ENCODE peak calls at places on chromosomes 16 and 17, in five cellular contexts. U is effector CD8-positive, alpha-beta T cell; P is caudate nucleus; S is AG20443; W is T-cell. A is an unnamed sample.

GRCh38 chr16:19967561-19967960 is 82.9 kb upstream of the GPRC5B start:
- DNase-seq in U (no peak), P (no peak), S (no peak), W (no peak), A (no peak)

GRCh38 chr16:12453832-12454231 is 349.9 kb downstream of the CPPED1 start:
- DNase-seq in U (no peak), P (no peak), S (no peak), W (no peak), A (no peak)

GRCh38 chr16:87658564-87659225 is 56.4 kb downstream of the JPH3 start:
- DNase-seq in U (no peak), P (no peak), S (no peak), W (no peak), A (no peak)

GRCh38 chr16:46746821-46747776 is 1.0 kb downstream of the MYLK3 start:
- DNase-seq in U (no peak), P (no peak), S (peak; percentile 17), W (no peak), A (no peak)

GRCh38 chr16:68790130-68790761 is 53.1 kb upstream of the TANGO6 start:
- DNase-seq in U (no peak), P (no peak), S (peak; percentile 86), W (no peak), A (peak; percentile 20)

GRCh38 chr17:7834554-7834890 is 505 bp downstream of the KDM6B start:
- DNase-seq in U (peak; percentile 78), P (no peak), S (no peak), W (peak; percentile 41), A (no peak)

GRCh38 chr16:84390131-84390785 is 21.9 kb downstream of the ATP2C2 start:
- DNase-seq in U (no peak), P (no peak), S (no peak), W (no peak), A (no peak)

GRCh38 chr17:79415909-79416308 is 194.9 kb downstream of the RBFOX3 start:
- DNase-seq in U (no peak), P (no peak), S (no peak), W (no peak), A (no peak)

GRCh38 chr17:5203908-5204294 is 12.2 kb upstream of the ZNF594 start:
- DNase-seq in U (no peak), P (no peak), S (peak; percentile 47), W (no peak), A (peak; percentile 17)

GRCh38 chr16:87487361-87487924 is 5.4 kb downstream of the ZCCHC14 start:
- DNase-seq in U (no peak), P (no peak), S (peak; percentile 55), W (no peak), A (no peak)

GRCh38 chr16:85194528-85195270 is 82.4 kb upstream of the CIBAR2 start:
- DNase-seq in U (no peak), P (no peak), S (no peak), W (no peak), A (no peak)

GRCh38 chr17:48816774-48817590 is at the start of gene TTLL6:
- DNase-seq in U (peak; percentile 74), P (peak; percentile 63), S (peak; percentile 83), W (peak; percentile 79), A (no peak)

GRCh38 chr17:76390003-76390421 is 5.6 kb downstream of the SPHK1 start:
- DNase-seq in U (no peak), P (no peak), S (no peak), W (no peak), A (no peak)

GRCh38 chr17:40303009-40303657 is 5.8 kb upstream of the RARA start:
- DNase-seq in U (peak; percentile 36), P (no peak), S (peak; percentile 61), W (peak; percentile 55), A (peak; percentile 77)

GRCh38 chr16:87926246-87927194 is 9.8 kb downstream of the CA5A start:
- DNase-seq in U (no peak), P (no peak), S (no peak), W (peak; percentile 13), A (no peak)

GRCh38 chr16:9344508-9344907 is 253.1 kb downstream of the HAPSTR1 start:
- DNase-seq in U (no peak), P (no peak), S (no peak), W (no peak), A (no peak)

GRCh38 chr16:19113577-19114358 is at the start of gene ITPRIPL2:
- DNase-seq in U (no peak), P (peak; percentile 19), S (peak; percentile 95), W (no peak), A (peak; percentile 79)

GRCh38 chr16:12470311-12471229 is 333.1 kb downstream of the CPPED1 start:
- DNase-seq in U (no peak), P (no peak), S (no peak), W (no peak), A (no peak)

GRCh38 chr17:64378890-64379354 is 11.7 kb downstream of the PECAM1 start:
- DNase-seq in U (no peak), P (no peak), S (no peak), W (no peak), A (no peak)

GRCh38 chr17:40518401-40519088 is 17.1 kb upstream of the TNS4 start:
- DNase-seq in U (no peak), P (no peak), S (no peak), W (no peak), A (no peak)

GRCh38 chr17:72358465-72358864 is 237.6 kb downstream of the SOX9 start:
- DNase-seq in U (no peak), P (no peak), S (peak; percentile 72), W (no peak), A (peak; percentile 44)

GRCh38 chr16:27690604-27691003 is 140.7 kb downstream of the KATNIP start:
- DNase-seq in U (no peak), P (peak; percentile 17), S (peak; percentile 76), W (no peak), A (peak; percentile 2)

GRCh38 chr17:79624658-79625478 is 14.0 kb upstream of the RBFOX3 start:
- DNase-seq in U (no peak), P (no peak), S (no peak), W (no peak), A (no peak)

GRCh38 chr16:17396762-17397498 is 73.8 kb downstream of the XYLT1 start:
- DNase-seq in U (no peak), P (no peak), S (no peak), W (peak; percentile 23), A (peak; percentile 76)

GRCh38 chr16:27959914-27960313 is 103.6 kb downstream of the GSG1L start:
- DNase-seq in U (no peak), P (no peak), S (no peak), W (no peak), A (no peak)

GRCh38 chr17:7745748-7746470 is 28.4 kb downstream of the DNAH2 start:
- DNase-seq in U (no peak), P (no peak), S (peak; percentile 76), W (no peak), A (peak; percentile 78)

GRCh38 chr17:62707425-62707739 is 79.9 kb downstream of the MRC2 start:
- DNase-seq in U (no peak), P (no peak), S (no peak), W (no peak), A (no peak)